ENCODE peak calls at places on chromosomes 3 and 15, in four cellular contexts. C is T-helper 2 cell, R is progenitor cell of endocrine pancreas, P is hippocampal formation. E is an unnamed sample.

GRCh38 chr3:35739181-35739809 is 100.0 kb downstream of the ARPP21 start:
- DNase-seq in C (no peak), R (no peak), P (no peak), E (no peak)

GRCh38 chr15:89652666-89653065 is 2.6 kb downstream of the KIF7 start:
- DNase-seq in C (no peak), R (no peak), P (no peak), E (no peak)

GRCh38 chr15:72339777-72340177 is 19.8 kb upstream of the CELF6 start:
- DNase-seq in C (no peak), R (no peak), P (peak), E (no peak)

GRCh38 chr3:98977520-98977919 is 76.0 kb upstream of the DCBLD2 start:
- DNase-seq in C (no peak), R (no peak), P (no peak), E (no peak)

GRCh38 chr15:83435782-83436181 is 11.4 kb upstream of the SH3GL3 start:
- DNase-seq in C (no peak), R (no peak), P (no peak), E (no peak)

GRCh38 chr3:185272051-185272450 is 18.2 kb upstream of the EHHADH start:
- DNase-seq in C (no peak), R (no peak), P (no peak), E (no peak)

GRCh38 chr3:110667216-110667615 is 404.4 kb upstream of the NECTIN3 start:
- DNase-seq in C (no peak), R (no peak), P (no peak), E (no peak)

GRCh38 chr3:134918448-134918847 is 123.4 kb downstream of the EPHB1 start:
- DNase-seq in C (no peak), R (no peak), P (no peak), E (no peak)

GRCh38 chr15:67124911-67125588 is 59.6 kb downstream of the SMAD3 start:
- DNase-seq in C (no peak), R (no peak), P (no peak), E (no peak)

GRCh38 chr15:59723686-59724336 is 34.7 kb upstream of the BNIP2 start:
- DNase-seq in C (no peak), R (no peak), P (no peak), E (no peak)

GRCh38 chr3:52444860-52445793 is at the start of gene SEMA3G:
- DNase-seq in C (peak), R (peak), P (no peak), E (peak)

GRCh38 chr15:38391186-38391585 is 62.7 kb upstream of the FAM98B start:
- DNase-seq in C (no peak), R (no peak), P (no peak), E (no peak)

GRCh38 chr3:109072208-109072607 is 45.7 kb downstream of the MORC1 start:
- DNase-seq in C (no peak), R (no peak), P (no peak), E (no peak)

GRCh38 chr3:169034401-169034800 is 629.1 kb downstream of the MECOM start:
- DNase-seq in C (no peak), R (no peak), P (no peak), E (no peak)

GRCh38 chr3:186815490-186815889 is 9.2 kb upstream of the RFC4 start:
- DNase-seq in C (no peak), R (no peak), P (no peak), E (no peak)

GRCh38 chr15:57878573-57878972 is 172.1 kb downstream of the POLR2M start:
- DNase-seq in C (no peak), R (no peak), P (no peak), E (no peak)

GRCh38 chr3:5754602-5755001 is 567.1 kb downstream of the EDEM1 start:
- DNase-seq in C (no peak), R (no peak), P (no peak), E (no peak)

GRCh38 chr3:194084284-194084683 is 51.7 kb upstream of the HES1 start:
- DNase-seq in C (no peak), R (no peak), P (no peak), E (no peak)

GRCh38 chr3:112745567-112746248 is 101.0 kb downstream of the CD200R1L start:
- DNase-seq in C (no peak), R (no peak), P (no peak), E (no peak)

GRCh38 chr3:132160218-132160617 is 125.4 kb upstream of the CPNE4 start:
- DNase-seq in C (no peak), R (no peak), P (no peak), E (no peak)

GRCh38 chr3:123843668-123844067 is 40.5 kb downstream of the MYLK start:
- DNase-seq in C (no peak), R (no peak), P (no peak), E (no peak)

GRCh38 chr15:77816983-77817382 is 184.3 kb upstream of the LINGO1 start:
- DNase-seq in C (no peak), R (no peak), P (no peak), E (no peak)

GRCh38 chr15:65163041-65163440 is 22.1 kb downstream of the CLPX start:
- DNase-seq in C (no peak), R (no peak), P (no peak), E (no peak)

GRCh38 chr15:73906346-73907017 is 19.8 kb upstream of the LOXL1 start:
- DNase-seq in C (no peak), R (no peak), P (no peak), E (no peak)

GRCh38 chr3:188531210-188531609 is 377.3 kb downstream of the LPP start:
- DNase-seq in C (no peak), R (no peak), P (no peak), E (no peak)

GRCh38 chr15:55846108-55846707 is 103.3 kb upstream of the PRTG start:
- DNase-seq in C (no peak), R (peak), P (peak), E (peak)

E was measured in T-helper 9 cell.